ENCODE peak calls at places on chromosomes 13 and 19, in ten cellular contexts. One of them, this sample, is unnamed. For H3K27me3, the result is how much of the 10 kb centered on the place peaks cover.

GRCh38 chr13:106567421-106568224 is at the start of gene ARGLU1:
- DNase-seq in vagina: peak
- DNase-seq in astrocyte: peak
- DNase-seq in GM23338: peak
- DNase-seq in tibial artery: peak
- DNase-seq in PC-3: peak
- DNase-seq in uterus: peak
- DNase-seq in dorsolateral prefrontal cortex: peak
- DNase-seq in right lobe of liver: peak
- DNase-seq in cardiac muscle cell: peak
- DNase-seq in this sample: peak

GRCh38 chr19:28472843-28473242 is 740.1 kb downstream of the UQCRFS1 start:
- DNase-seq in PC-3: no peak
- DNase-seq in uterus: no peak
- DNase-seq in right lobe of liver: no peak
- DNase-seq in astrocyte: no peak
- DNase-seq in dorsolateral prefrontal cortex: no peak
- DNase-seq in tibial artery: peak
- DNase-seq in vagina: no peak
- DNase-seq in GM23338: no peak
- DNase-seq in cardiac muscle cell: no peak
- DNase-seq in this sample: no peak

GRCh38 chr13:73035660-73036059 is 23.1 kb upstream of the KLF5 start:
- DNase-seq in PC-3: no peak
- DNase-seq in right lobe of liver: no peak
- DNase-seq in vagina: no peak
- DNase-seq in dorsolateral prefrontal cortex: no peak
- DNase-seq in astrocyte: no peak
- DNase-seq in cardiac muscle cell: no peak
- DNase-seq in tibial artery: no peak
- DNase-seq in uterus: no peak
- DNase-seq in GM23338: peak
- DNase-seq in this sample: no peak

GRCh38 chr19:50720921-50721291 is 1.3 kb upstream of the SHANK1 start:
- DNase-seq in right lobe of liver: no peak
- DNase-seq in PC-3: peak
- DNase-seq in GM23338: no peak
- DNase-seq in dorsolateral prefrontal cortex: no peak
- DNase-seq in astrocyte: no peak
- DNase-seq in cardiac muscle cell: no peak
- DNase-seq in uterus: no peak
- DNase-seq in tibial artery: no peak
- DNase-seq in vagina: no peak
- DNase-seq in this sample: no peak

GRCh38 chr19:40139533-40140287 is 49.0 kb upstream of the ZNF780A start:
- DNase-seq in astrocyte: peak
- DNase-seq in PC-3: peak
- DNase-seq in cardiac muscle cell: peak
- DNase-seq in right lobe of liver: no peak
- DNase-seq in dorsolateral prefrontal cortex: no peak
- DNase-seq in vagina: no peak
- DNase-seq in GM23338: peak
- DNase-seq in tibial artery: no peak
- DNase-seq in uterus: no peak
- DNase-seq in this sample: no peak

GRCh38 chr19:3494051-3494450 is 6.4 kb downstream of the DOHH start:
- DNase-seq in astrocyte: no peak
- DNase-seq in tibial artery: no peak
- DNase-seq in GM23338: peak
- DNase-seq in right lobe of liver: no peak
- DNase-seq in uterus: no peak
- DNase-seq in dorsolateral prefrontal cortex: peak
- DNase-seq in vagina: no peak
- DNase-seq in PC-3: no peak
- DNase-seq in cardiac muscle cell: peak
- DNase-seq in this sample: no peak

GRCh38 chr13:29746167-29746677 is 104.2 kb downstream of the UBL3 start:
- DNase-seq in uterus: no peak
- DNase-seq in PC-3: no peak
- DNase-seq in cardiac muscle cell: no peak
- DNase-seq in GM23338: no peak
- DNase-seq in astrocyte: no peak
- DNase-seq in dorsolateral prefrontal cortex: no peak
- DNase-seq in vagina: no peak
- DNase-seq in right lobe of liver: no peak
- DNase-seq in tibial artery: no peak
- DNase-seq in this sample: no peak

GRCh38 chr13:93305886-93306285 is 79.3 kb downstream of the GPC6 start:
- DNase-seq in PC-3: peak
- DNase-seq in cardiac muscle cell: no peak
- DNase-seq in GM23338: no peak
- DNase-seq in dorsolateral prefrontal cortex: no peak
- DNase-seq in right lobe of liver: no peak
- DNase-seq in uterus: no peak
- DNase-seq in vagina: no peak
- DNase-seq in astrocyte: peak
- DNase-seq in tibial artery: no peak
- DNase-seq in this sample: no peak

GRCh38 chr19:28213476-28214082 is 999.4 kb downstream of the UQCRFS1 start:
- DNase-seq in GM23338: peak
- DNase-seq in uterus: peak
- DNase-seq in astrocyte: peak
- DNase-seq in tibial artery: no peak
- DNase-seq in cardiac muscle cell: no peak
- DNase-seq in dorsolateral prefrontal cortex: no peak
- DNase-seq in PC-3: no peak
- DNase-seq in right lobe of liver: no peak
- DNase-seq in vagina: no peak
- DNase-seq in this sample: no peak

GRCh38 chr13:73715114-73715909 is 418.9 kb downstream of the KLF12 start:
- DNase-seq in vagina: no peak
- DNase-seq in cardiac muscle cell: no peak
- DNase-seq in PC-3: no peak
- DNase-seq in dorsolateral prefrontal cortex: no peak
- DNase-seq in uterus: no peak
- DNase-seq in right lobe of liver: no peak
- DNase-seq in GM23338: no peak
- DNase-seq in tibial artery: no peak
- DNase-seq in astrocyte: no peak
- DNase-seq in this sample: no peak

GRCh38 chr13:113854238-113855011 is 9.5 kb downstream of the GAS6 start:
- DNase-seq in dorsolateral prefrontal cortex: no peak
- DNase-seq in uterus: peak
- DNase-seq in astrocyte: peak
- DNase-seq in cardiac muscle cell: no peak
- DNase-seq in tibial artery: peak
- DNase-seq in PC-3: no peak
- DNase-seq in vagina: no peak
- DNase-seq in GM23338: no peak
- DNase-seq in right lobe of liver: no peak
- DNase-seq in this sample: peak

GRCh38 chr13:41590122-41590521 is 132.8 kb downstream of the RGCC start:
- DNase-seq in tibial artery: no peak
- DNase-seq in PC-3: peak
- DNase-seq in vagina: no peak
- DNase-seq in right lobe of liver: no peak
- DNase-seq in astrocyte: no peak
- DNase-seq in GM23338: no peak
- DNase-seq in uterus: no peak
- DNase-seq in dorsolateral prefrontal cortex: no peak
- DNase-seq in cardiac muscle cell: no peak
- DNase-seq in this sample: no peak

GRCh38 chr19:23481043-23481442 is 85.8 kb upstream of the ZNF91 start:
- DNase-seq in PC-3: peak
- DNase-seq in vagina: no peak
- DNase-seq in tibial artery: no peak
- DNase-seq in uterus: no peak
- DNase-seq in dorsolateral prefrontal cortex: no peak
- DNase-seq in astrocyte: no peak
- DNase-seq in right lobe of liver: no peak
- DNase-seq in GM23338: no peak
- DNase-seq in cardiac muscle cell: no peak
- DNase-seq in this sample: no peak

GRCh38 chr13:109275390-109275789 is 511.0 kb downstream of the IRS2 start:
- DNase-seq in right lobe of liver: no peak
- DNase-seq in GM23338: no peak
- DNase-seq in astrocyte: no peak
- DNase-seq in tibial artery: no peak
- DNase-seq in PC-3: no peak
- DNase-seq in cardiac muscle cell: no peak
- DNase-seq in uterus: no peak
- DNase-seq in vagina: no peak
- DNase-seq in dorsolateral prefrontal cortex: no peak
- DNase-seq in this sample: no peak

GRCh38 chr19:51710163-51710562 is 13.6 kb downstream of the HAS1 start:
- DNase-seq in dorsolateral prefrontal cortex: no peak
- DNase-seq in GM23338: no peak
- DNase-seq in uterus: no peak
- DNase-seq in cardiac muscle cell: no peak
- DNase-seq in astrocyte: peak
- DNase-seq in right lobe of liver: no peak
- DNase-seq in vagina: no peak
- DNase-seq in tibial artery: no peak
- DNase-seq in PC-3: no peak
- DNase-seq in this sample: no peak

GRCh38 chr13:81409284-81409683 is 1068.4 kb upstream of the SPRY2 start:
- DNase-seq in vagina: no peak
- DNase-seq in uterus: no peak
- DNase-seq in astrocyte: no peak
- DNase-seq in GM23338: no peak
- DNase-seq in cardiac muscle cell: no peak
- DNase-seq in PC-3: peak
- DNase-seq in tibial artery: no peak
- DNase-seq in dorsolateral prefrontal cortex: no peak
- DNase-seq in right lobe of liver: no peak
- DNase-seq in this sample: no peak

GRCh38 chr19:41911889-41912731 is 16.1 kb downstream of the ERFL start:
- DNase-seq in astrocyte: no peak
- DNase-seq in PC-3: no peak
- DNase-seq in vagina: no peak
- DNase-seq in dorsolateral prefrontal cortex: no peak
- DNase-seq in tibial artery: no peak
- DNase-seq in GM23338: no peak
- DNase-seq in uterus: no peak
- DNase-seq in right lobe of liver: no peak
- DNase-seq in cardiac muscle cell: no peak
- DNase-seq in this sample: no peak
- H3K27me3 ChIP-seq in astrocyte: half or more
- H3K27me3 ChIP-seq in PC-3: under half
- H3K27me3 ChIP-seq in vagina: under half
- H3K27me3 ChIP-seq in dorsolateral prefrontal cortex: under half
- H3K27me3 ChIP-seq in tibial artery: half or more
- H3K27me3 ChIP-seq in GM23338: half or more
- H3K27me3 ChIP-seq in uterus: under half
- H3K27me3 ChIP-seq in right lobe of liver: under half
- H3K27me3 ChIP-seq in cardiac muscle cell: half or more
- H3K27me3 ChIP-seq in this sample: under half

DNA sequence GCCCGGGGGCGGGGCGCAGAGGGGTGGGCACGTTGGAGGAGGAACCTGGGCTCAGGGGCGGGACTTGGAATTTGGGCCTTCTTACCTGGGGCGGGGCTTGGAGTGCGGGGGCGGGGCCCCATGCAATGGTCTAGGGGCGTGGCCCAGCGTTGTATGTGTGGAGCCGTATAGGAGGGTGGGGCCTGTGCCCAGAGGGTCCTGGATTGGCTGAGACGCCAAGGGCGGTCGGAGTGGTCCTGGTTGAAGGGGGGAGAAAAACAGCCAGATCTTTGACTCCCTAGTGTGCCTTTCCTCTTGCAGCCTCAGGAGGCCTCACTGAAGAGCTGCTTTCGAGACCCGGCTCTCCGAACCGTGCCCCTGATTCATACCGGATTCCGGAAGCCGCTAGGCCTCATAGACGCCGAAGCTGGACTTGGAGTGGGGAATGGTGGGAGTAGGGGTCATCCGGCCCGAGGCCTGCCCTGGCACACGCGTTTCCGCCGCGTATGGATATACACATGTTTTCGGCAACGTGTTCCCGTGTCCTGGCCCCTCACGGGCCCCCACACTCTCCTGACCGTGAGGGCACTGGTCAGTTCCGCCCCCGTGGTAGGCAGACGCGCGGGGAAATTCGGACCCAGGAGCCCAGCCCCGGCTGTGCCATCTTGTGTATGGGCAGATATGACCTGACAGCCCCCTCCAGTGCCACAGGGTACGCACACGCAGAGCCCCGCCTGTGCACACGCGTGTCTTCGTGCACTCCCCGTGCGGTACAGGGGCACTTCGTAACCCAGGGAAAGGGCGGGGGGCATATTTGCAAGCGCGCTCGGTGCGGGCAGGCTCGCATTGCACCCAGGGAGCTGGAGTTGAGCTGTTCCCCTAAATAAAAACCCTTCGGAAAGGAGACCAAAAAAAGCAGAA is 661 bp upstream of the PRR12 start:
- DNase-seq in PC-3: peak
- DNase-seq in tibial artery: peak
- DNase-seq in astrocyte: peak
- DNase-seq in GM23338: peak
- DNase-seq in uterus: peak
- DNase-seq in right lobe of liver: peak
- DNase-seq in dorsolateral prefrontal cortex: peak
- DNase-seq in cardiac muscle cell: peak
- DNase-seq in vagina: no peak
- DNase-seq in this sample: peak
- TF ChIP-seq CTCF in PC-3: no peak
- TF ChIP-seq CTCF in tibial artery: no peak
- TF ChIP-seq CTCF in astrocyte: no peak
- TF ChIP-seq CTCF in GM23338: no peak
- TF ChIP-seq CTCF in uterus: no peak
- TF ChIP-seq CTCF in right lobe of liver: peak
- TF ChIP-seq CTCF in dorsolateral prefrontal cortex: no peak
- TF ChIP-seq CTCF in cardiac muscle cell: peak
- TF ChIP-seq CTCF in vagina: no peak
- TF ChIP-seq CTCF in this sample: no peak

DNA sequence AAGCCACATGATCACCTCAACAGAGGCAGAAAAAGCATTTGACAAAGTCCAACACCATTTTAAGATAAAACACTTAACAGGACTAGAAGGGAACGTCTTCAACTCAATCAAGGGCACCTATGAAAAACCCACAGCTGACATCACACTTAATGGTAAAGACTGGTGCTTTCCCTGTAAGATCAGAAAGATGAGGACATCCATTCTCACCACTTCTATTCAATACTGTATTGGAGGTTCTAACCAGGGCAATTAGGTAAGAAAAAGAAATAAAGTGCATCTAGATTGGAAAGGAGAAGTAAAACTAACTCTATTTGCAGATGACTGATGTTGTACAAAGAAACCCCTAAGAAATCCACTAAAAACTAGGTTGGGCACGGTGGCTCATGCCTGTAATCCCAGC is 11.2 kb upstream of the AKAP8 start:
- DNase-seq in dorsolateral prefrontal cortex: no peak
- DNase-seq in vagina: no peak
- DNase-seq in cardiac muscle cell: no peak
- DNase-seq in right lobe of liver: no peak
- DNase-seq in tibial artery: no peak
- DNase-seq in uterus: no peak
- DNase-seq in astrocyte: no peak
- DNase-seq in PC-3: no peak
- DNase-seq in GM23338: no peak
- DNase-seq in this sample: no peak
- H3K27me3 ChIP-seq in dorsolateral prefrontal cortex: under half
- H3K27me3 ChIP-seq in vagina: under half
- H3K27me3 ChIP-seq in cardiac muscle cell: under half
- H3K27me3 ChIP-seq in right lobe of liver: under half
- H3K27me3 ChIP-seq in tibial artery: under half
- H3K27me3 ChIP-seq in uterus: under half
- H3K27me3 ChIP-seq in astrocyte: under half
- H3K27me3 ChIP-seq in PC-3: under half
- H3K27me3 ChIP-seq in GM23338: under half
- H3K27me3 ChIP-seq in this sample: under half

GRCh38 chr19:7535035-7535992 is at the start of gene PNPLA6:
- DNase-seq in uterus: peak
- DNase-seq in right lobe of liver: peak
- DNase-seq in astrocyte: peak
- DNase-seq in dorsolateral prefrontal cortex: peak
- DNase-seq in tibial artery: peak
- DNase-seq in vagina: no peak
- DNase-seq in PC-3: peak
- DNase-seq in GM23338: peak
- DNase-seq in cardiac muscle cell: peak
- DNase-seq in this sample: peak
- TF ChIP-seq CTCF in uterus: peak
- TF ChIP-seq CTCF in right lobe of liver: no peak
- TF ChIP-seq CTCF in astrocyte: no peak
- TF ChIP-seq CTCF in dorsolateral prefrontal cortex: no peak
- TF ChIP-seq CTCF in tibial artery: no peak
- TF ChIP-seq CTCF in vagina: no peak
- TF ChIP-seq CTCF in PC-3: no peak
- TF ChIP-seq CTCF in GM23338: no peak
- TF ChIP-seq CTCF in cardiac muscle cell: no peak
- TF ChIP-seq CTCF in this sample: no peak